ENCODE peak calls at places on chromosome 4, in nine cellular contexts. W is Peyer's patch, E is AG04450, S is fibroblast of the aortic adventitia, Q is pancreas, D is IMR-90, B is endothelial cell, F is spleen, H is esophagus muscularis mucosa. C is an unnamed sample.

GRCh38 chr4:61877893-61878292 is 677.8 kb downstream of the ADGRL3 start:
- DNase-seq in H (no peak), D (no peak), F (no peak), S (no peak), W (no peak), B (no peak), Q (no peak), E (no peak), C (no peak)

GRCh38 chr4:87011340-87012034 is 76.7 kb downstream of the AFF1 start:
- DNase-seq in D (peak), B (no peak), Q (no peak), W (no peak), H (no peak), F (no peak), E (no peak), S (peak), C (no peak)

GRCh38 chr4:168634276-168634802 is 137.5 kb downstream of the PALLD start:
- DNase-seq in E (peak), D (peak), S (peak), F (no peak), Q (no peak), W (no peak), H (no peak), B (no peak), C (no peak)

GRCh38 chr4:683982-684571 is 4.9 kb downstream of the SLC49A3 start:
- DNase-seq in E (no peak), Q (peak), S (peak), F (peak), B (peak), D (peak), W (no peak), H (no peak), C (peak)

GRCh38 chr4:4666693-4667642 is 125.1 kb upstream of the STX18 start:
- DNase-seq in E (no peak), Q (no peak), D (no peak), S (peak), H (no peak), B (peak), F (no peak), W (no peak), C (no peak)

GRCh38 chr4:39046243-39046642 is 14.0 kb upstream of the TMEM156 start:
- DNase-seq in B (no peak), S (peak), F (peak), D (peak), Q (no peak), E (no peak), W (no peak), H (no peak), C (no peak)

GRCh38 chr4:145619639-145619996 is 433 bp downstream of the MMAA start:
- DNase-seq in B (peak), H (no peak), Q (peak), W (peak), S (peak), F (peak), E (no peak), D (peak), C (no peak)

GRCh38 chr4:57131849-57132745 is 21.9 kb upstream of the IGFBP7 start:
- DNase-seq in Q (peak), W (no peak), F (no peak), D (peak), S (no peak), H (peak), E (no peak), B (peak), C (no peak)

GRCh38 chr4:61294001-61294400 is 93.9 kb downstream of the ADGRL3 start:
- DNase-seq in H (no peak), W (no peak), F (no peak), Q (no peak), B (no peak), D (no peak), E (no peak), S (no peak), C (no peak)

GRCh38 chr4:106318511-106318910 is 2.2 kb downstream of the AIMP1 start:
- DNase-seq in H (no peak), Q (no peak), F (no peak), E (no peak), D (no peak), W (no peak), S (no peak), B (no peak), C (no peak)

GRCh38 chr4:180542445-180543100 is 1700.6 kb upstream of the TENM3 start:
- DNase-seq in S (no peak), Q (no peak), H (no peak), B (no peak), F (no peak), D (peak), W (no peak), E (no peak), C (no peak)

GRCh38 chr4:92830771-92831170 is 527.0 kb downstream of the GRID2 start:
- DNase-seq in W (no peak), S (no peak), E (no peak), F (no peak), Q (no peak), D (no peak), B (no peak), H (no peak), C (no peak)

GRCh38 chr4:87141428-87141827 is 79.0 kb downstream of the KLHL8 start:
- DNase-seq in B (no peak), Q (no peak), H (no peak), E (no peak), D (no peak), W (no peak), S (no peak), F (no peak), C (no peak)

GRCh38 chr4:151611960-151612359 is 148.8 kb downstream of the GATB start:
- DNase-seq in F (no peak), B (no peak), E (no peak), W (no peak), S (no peak), Q (no peak), H (no peak), D (no peak), C (no peak)

GRCh38 chr4:89000844-89001360 is 56.1 kb downstream of the FAM13A start:
- DNase-seq in H (no peak), D (peak), W (no peak), S (peak), E (no peak), F (no peak), Q (peak), B (no peak), C (no peak)

GRCh38 chr4:24488399-24489164 is 95.8 kb downstream of the DHX15 start:
- DNase-seq in W (peak), F (peak), D (peak), E (no peak), Q (peak), H (no peak), S (peak), B (peak), C (peak)

GRCh38 chr4:48653217-48654014 is 126.7 kb downstream of the FRYL start:
- DNase-seq in B (no peak), F (no peak), E (peak), S (peak), D (peak), H (no peak), W (no peak), Q (peak), C (peak)

GRCh38 chr4:60019946-60020345 is 1180.2 kb upstream of the ADGRL3 start:
- DNase-seq in F (no peak), D (no peak), S (no peak), Q (no peak), B (no peak), E (no peak), W (no peak), H (no peak), C (no peak)

GRCh38 chr4:25535278-25535677 is 120.4 kb upstream of the SLC34A2 start:
- DNase-seq in D (no peak), B (no peak), H (no peak), S (no peak), E (no peak), Q (peak), W (no peak), F (no peak), C (no peak)

GRCh38 chr4:174467107-174467506 is 55.2 kb downstream of the HPGD start:
- DNase-seq in H (no peak), W (no peak), E (no peak), B (no peak), Q (no peak), D (no peak), S (peak), F (no peak), C (no peak)

GRCh38 chr4:8247047-8247930 is 22.3 kb upstream of the HTRA3 start:
- DNase-seq in B (no peak), S (peak), Q (no peak), W (no peak), E (no peak), D (no peak), H (no peak), F (no peak), C (no peak)

GRCh38 chr4:6262176-6262575 is 7.5 kb upstream of the WFS1 start:
- DNase-seq in H (no peak), Q (no peak), B (no peak), W (no peak), F (peak), S (no peak), D (no peak), E (no peak), C (no peak)

GRCh38 chr4:6267573-6267972 is 2.1 kb upstream of the WFS1 start:
- DNase-seq in S (no peak), H (no peak), E (no peak), D (no peak), B (no peak), Q (no peak), F (no peak), W (no peak), C (no peak)

GRCh38 chr4:6262847-6263487 is 6.7 kb upstream of the WFS1 start:
- DNase-seq in D (no peak), W (no peak), B (no peak), F (peak), S (no peak), E (no peak), H (no peak), Q (no peak), C (no peak)

GRCh38 chr4:6265546-6265945 is 4.1 kb upstream of the WFS1 start:
- DNase-seq in B (no peak), Q (no peak), S (peak), F (no peak), H (no peak), E (no peak), W (no peak), D (no peak), C (no peak)

DNA sequence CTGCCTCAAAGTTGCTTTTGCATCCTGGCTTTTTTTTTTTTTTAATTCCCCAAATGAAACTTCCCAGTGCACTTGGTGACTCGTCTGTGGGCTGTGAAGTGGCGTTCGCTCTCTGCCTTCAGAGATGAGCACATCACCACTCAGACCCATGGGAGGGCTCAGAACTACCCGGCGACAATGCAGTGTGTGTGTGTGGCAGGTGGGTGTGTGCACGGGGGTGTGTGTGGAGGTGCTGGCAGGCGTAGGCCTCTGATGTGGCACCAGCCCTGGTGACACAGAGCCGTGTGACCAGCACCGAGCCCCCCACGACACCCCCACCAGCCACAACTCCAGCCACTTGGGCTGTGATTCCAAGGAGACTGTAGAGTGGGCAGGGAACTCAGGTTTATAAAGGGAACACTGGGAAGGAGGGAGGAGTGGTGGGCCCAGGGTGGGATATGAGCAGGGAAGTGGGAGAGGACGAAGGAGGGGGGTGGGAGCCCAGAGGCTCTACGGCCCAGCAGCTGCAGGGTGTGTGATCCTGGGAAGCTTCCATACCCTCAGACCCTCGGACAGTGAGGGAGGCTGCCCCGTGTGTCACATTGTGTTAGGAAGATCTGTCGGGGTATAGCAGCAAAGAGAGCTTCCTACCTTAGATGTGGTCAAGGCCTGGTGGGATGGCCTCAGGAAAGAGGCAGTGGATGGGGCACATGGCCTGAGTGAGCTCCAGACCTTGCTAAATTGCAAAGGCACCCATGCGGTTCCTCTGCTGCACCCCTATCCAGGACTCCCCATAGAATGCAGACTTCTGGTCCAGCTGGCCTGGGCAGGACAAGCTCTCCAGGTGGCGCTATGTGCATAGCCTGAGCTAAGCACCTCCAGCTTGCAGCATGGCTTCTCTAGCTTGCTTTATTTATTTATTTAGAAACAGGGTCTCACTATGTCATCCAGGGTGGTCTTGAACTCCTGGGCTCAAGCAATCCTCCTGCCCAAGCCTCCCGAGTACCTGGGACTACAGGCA is 5.8 kb upstream of the WFS1 start:
- DNase-seq in H (no peak), E (no peak), D (peak), W (no peak), S (peak), Q (peak), B (peak), F (peak), C (no peak)
- TF ChIP-seq CTCF in H (peak), E (peak), D (peak), W (peak), S (peak), Q (no peak), B (no peak), F (peak), C (no peak)

GRCh38 chr4:2241410-2242353 is at the start of the genes HAUS3 and POLN:
- DNase-seq in F (peak), W (peak), E (peak), S (peak), D (peak), B (peak), H (peak), Q (peak), C (peak)
- TF ChIP-seq CTCF in F (peak), W (no peak), E (no peak), S (no peak), D (no peak), B (no peak), H (no peak), Q (no peak), C (no peak)

GRCh38 chr4:70704333-70705145 is 16.2 kb downstream of the UTP3 start:
- DNase-seq in Q (peak), H (peak), E (no peak), F (peak), B (peak), S (peak), D (peak), W (peak), C (peak)
- TF ChIP-seq CTCF in Q (no peak), H (peak), E (peak), F (peak), B (peak), S (peak), D (peak), W (peak), C (peak)

GRCh38 chr4:95263960-95264359 is 284.8 kb downstream of the UNC5C start:
- DNase-seq in Q (no peak), D (no peak), E (no peak), W (no peak), S (no peak), F (no peak), H (no peak), B (no peak), C (no peak)

GRCh38 chr4:95264843-95265242 is 283.9 kb downstream of the UNC5C start:
- DNase-seq in H (no peak), Q (no peak), D (no peak), B (no peak), W (no peak), S (no peak), F (no peak), E (no peak), C (no peak)

GRCh38 chr4:95267081-95267480 is 281.7 kb downstream of the UNC5C start:
- DNase-seq in H (no peak), E (no peak), Q (no peak), W (no peak), B (no peak), F (no peak), S (peak), D (peak), C (no peak)

GRCh38 chr4:95263391-95263790 is 285.4 kb downstream of the UNC5C start:
- DNase-seq in Q (no peak), H (no peak), E (no peak), B (no peak), F (no peak), W (no peak), S (no peak), D (peak), C (no peak)

DNA sequence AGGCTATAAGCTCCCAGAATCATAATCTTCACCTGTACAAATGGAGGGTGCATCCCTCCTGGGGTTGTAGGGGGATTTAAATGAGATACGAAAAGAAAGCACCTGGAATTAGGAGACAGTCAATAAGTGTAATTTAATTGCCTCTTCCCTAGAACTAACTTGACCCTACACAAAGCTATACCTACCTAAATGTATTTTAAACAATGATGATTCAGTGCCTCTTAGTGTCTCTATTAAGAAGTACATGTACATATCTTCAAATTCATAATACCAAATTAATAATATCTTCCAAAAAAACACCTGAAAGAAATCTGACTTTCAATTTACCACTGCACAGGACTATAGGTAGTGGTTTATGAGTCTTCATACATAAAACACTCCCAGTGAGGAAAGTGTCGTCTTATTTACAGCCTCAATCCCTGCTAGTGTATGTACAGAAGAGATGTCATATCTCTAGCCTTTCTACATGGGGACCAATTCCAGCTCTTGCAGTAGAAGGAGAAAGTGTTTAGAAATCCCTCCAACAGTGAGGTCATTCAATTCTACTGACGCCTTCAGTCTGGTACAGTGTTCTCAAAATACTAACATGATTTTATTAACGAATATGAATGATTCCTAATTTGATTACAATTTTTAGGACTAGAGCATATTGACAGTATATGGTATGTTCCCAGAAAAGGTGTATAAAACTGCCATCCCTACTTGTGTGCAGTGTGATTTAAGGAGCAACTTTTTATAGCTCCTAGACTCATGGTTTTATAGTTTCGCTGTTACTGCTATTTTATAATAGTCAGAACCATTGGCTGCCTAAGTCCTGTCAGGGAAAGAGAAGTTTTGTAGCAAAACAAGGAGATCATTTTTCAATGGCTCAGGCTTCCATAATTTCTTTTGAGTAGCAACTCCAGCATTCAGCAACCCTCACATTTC is 282.7 kb downstream of the UNC5C start:
- DNase-seq in E (no peak), S (no peak), Q (no peak), H (no peak), W (no peak), F (no peak), D (no peak), B (no peak), C (no peak)
- TF ChIP-seq CTCF in E (no peak), S (no peak), Q (no peak), H (no peak), W (no peak), F (no peak), D (no peak), B (no peak), C (no peak)

DNA sequence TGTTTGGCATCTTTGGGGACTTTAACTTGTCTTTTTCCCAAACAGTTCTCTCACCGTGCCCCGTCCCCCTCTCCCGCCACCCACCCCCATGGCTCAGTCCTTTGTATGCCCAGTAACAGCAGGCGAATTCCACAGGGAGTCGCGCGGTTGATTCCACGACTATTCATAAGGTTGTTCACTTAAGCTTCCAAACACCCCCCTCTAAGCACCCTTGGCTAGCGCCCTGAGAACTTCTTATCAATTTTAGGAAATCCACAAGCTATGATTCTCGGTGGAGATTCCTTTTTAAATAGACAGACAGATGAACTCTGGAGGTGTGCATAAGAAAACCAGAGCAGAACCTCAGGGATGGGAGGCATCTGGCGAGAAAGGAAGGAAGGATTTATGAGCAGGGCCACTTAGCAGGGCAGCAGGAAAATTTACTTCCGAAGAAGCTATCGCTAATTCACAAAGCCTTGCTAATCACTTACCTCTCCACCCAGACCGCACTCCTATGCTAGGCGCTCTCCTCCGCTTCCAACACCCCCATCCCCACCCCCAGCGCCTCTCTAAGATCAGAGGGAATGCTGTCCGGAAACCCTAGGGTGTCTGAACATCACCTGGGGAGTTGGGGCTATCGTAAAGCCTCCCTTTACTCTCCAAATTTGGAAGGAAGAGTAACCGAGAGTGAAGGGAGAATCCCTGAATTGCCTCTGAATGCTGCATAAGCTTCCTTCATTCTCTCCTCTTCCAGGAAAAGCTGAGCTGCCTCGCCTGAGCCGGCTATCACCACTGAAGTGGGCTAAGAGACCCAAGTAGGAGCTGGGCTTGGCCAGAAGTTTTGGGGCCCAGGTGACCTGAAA is 1.7 kb downstream of the UNC5C start:
- DNase-seq in S (no peak), B (peak), Q (no peak), H (no peak), W (no peak), E (no peak), D (no peak), F (no peak), C (peak)
- TF ChIP-seq CTCF in S (no peak), B (no peak), Q (no peak), H (no peak), W (no peak), E (no peak), D (no peak), F (no peak), C (no peak)

DNA sequence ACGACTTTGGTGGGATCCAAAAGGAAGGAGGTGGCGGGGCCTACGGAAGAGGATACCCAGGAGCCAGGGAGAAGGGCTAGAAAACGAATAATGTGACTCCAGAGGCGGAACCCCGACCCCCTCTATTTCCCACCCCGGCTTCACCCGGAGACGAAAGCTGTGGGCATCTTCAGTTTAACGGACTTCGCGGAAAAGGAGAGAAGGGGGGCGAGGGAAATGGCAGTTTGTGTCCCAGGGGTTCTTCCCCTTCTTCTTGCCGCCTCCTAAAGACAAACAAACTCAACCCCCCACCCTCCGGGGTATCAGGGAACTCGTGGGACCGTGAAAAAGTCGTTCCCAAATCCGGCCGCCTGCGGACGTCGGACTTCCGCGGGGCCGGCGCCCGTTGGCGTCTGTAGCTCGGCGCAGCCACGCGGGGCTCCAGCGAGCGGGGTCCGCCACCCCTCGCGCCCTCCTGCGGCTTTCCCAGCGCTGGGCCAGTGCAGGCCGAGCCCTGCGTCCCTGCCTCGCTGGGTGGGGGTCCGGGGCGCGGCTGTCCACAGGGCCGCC is 3.6 kb upstream of the LEF1 start:
- DNase-seq in H (no peak), B (peak), E (no peak), D (no peak), W (no peak), F (no peak), Q (peak), S (no peak), C (peak)
- TF ChIP-seq CTCF in H (no peak), B (no peak), E (no peak), D (no peak), W (no peak), F (no peak), Q (no peak), S (no peak), C (no peak)

C was measured in glutamatergic neuron.